ENCODE peak calls at places on chromosome 9, in five cellular contexts. T, E, D, I and S are unnamed samples.

GRCh38 chr9:104864675-104865104 is 63.3 kb downstream of the ABCA1 start:
- DNase-seq in I (no peak), D (no peak), T (peak; percentile 83), E (no peak), S (no peak)

GRCh38 chr9:750264-750967 is 91.1 kb upstream of the DMRT1 start:
- DNase-seq in D (no peak), E (no peak), I (no peak), T (no peak), S (no peak)

GRCh38 chr9:91644433-91644832 is 220.8 kb upstream of the NFIL3 start:
- DNase-seq in I (no peak), T (no peak), D (no peak), E (no peak), S (no peak)

GRCh38 chr9:34163439-34163838 is 15.4 kb upstream of the UBAP1 start:
- DNase-seq in I (no peak), T (no peak), E (no peak), D (no peak), S (no peak)

GRCh38 chr9:11088826-11089374 is 476.1 kb upstream of the PTPRD start:
- DNase-seq in D (no peak), E (no peak), T (peak; percentile 19), I (no peak), S (peak; percentile 6)

GRCh38 chr9:15936316-15936869 is 383.6 kb downstream of the CCDC171 start:
- DNase-seq in I (no peak), T (peak; percentile 3), D (no peak), E (no peak), S (no peak)

GRCh38 chr9:124721109-124721850 is 49.8 kb downstream of the NR6A1 start:
- DNase-seq in I (no peak), T (peak; percentile 62), D (no peak), E (no peak), S (no peak)

GRCh38 chr9:20208951-20209350 is 413.3 kb downstream of the MLLT3 start:
- DNase-seq in T (no peak), E (no peak), I (no peak), D (no peak), S (no peak)

GRCh38 chr9:81321551-81321950 is 367.8 kb downstream of the TLE1 start:
- DNase-seq in I (no peak), T (no peak), E (no peak), D (no peak), S (no peak)

GRCh38 chr9:19690128-19690527 is 98.7 kb downstream of the SLC24A2 start:
- DNase-seq in D (no peak), T (peak; percentile 67), E (no peak), I (no peak), S (no peak)

GRCh38 chr9:2356391-2356790 is 265.2 kb upstream of the VLDLR start:
- DNase-seq in E (no peak), D (no peak), T (no peak), I (no peak), S (no peak)

GRCh38 chr9:98502976-98503325 is 205.8 kb downstream of the GABBR2 start:
- DNase-seq in I (no peak), E (peak; percentile 60), T (peak; percentile 53), D (no peak), S (peak; percentile 89)

DNA sequence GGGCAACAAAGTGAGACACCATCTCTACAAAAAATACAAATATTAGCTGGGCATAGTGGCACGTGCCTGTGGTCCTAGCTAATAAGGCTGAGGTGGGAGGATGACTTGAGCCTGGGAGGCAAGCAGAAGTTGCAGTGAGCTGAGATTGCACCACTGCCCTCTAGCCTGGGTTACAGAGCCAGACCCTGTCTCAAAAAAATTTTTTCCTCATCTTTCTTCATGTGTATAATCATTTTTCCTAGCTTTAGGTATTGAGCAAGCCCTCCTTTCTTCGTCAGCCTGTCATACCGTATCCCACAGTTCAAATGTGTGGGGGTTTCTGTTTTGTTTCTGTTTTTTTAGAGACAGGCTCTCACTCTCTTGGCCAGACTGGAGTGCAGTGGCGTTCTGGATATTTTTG is 41.3 kb downstream of the EHMT1 start:
- DNase-seq in I (no peak), D (no peak), E (no peak), T (no peak), S (no peak)
- H2BK12ac ChIP-seq in I (no peak overlapping the region), D (no peak overlapping the region), E (no peak overlapping the region), T (no peak overlapping the region), S (no peak overlapping the region)

DNA sequence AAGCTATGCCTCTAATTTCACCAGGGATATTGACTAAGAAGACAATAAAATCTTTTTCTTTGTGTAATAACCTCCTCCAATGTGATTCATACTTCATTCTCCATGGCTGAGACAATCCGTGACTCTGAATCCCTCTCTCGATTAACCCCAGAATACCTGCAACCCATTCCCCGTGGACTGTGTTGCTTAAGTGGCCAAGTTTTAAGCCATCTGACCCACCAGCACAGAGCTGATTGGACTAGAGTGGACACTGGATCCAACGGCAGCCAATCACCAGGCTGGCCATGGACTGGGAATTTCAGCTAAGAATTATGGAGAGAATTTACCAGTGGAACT is 5.4 kb upstream of the CCIN start:
- DNase-seq in I (no peak), E (no peak), D (no peak), T (peak; percentile 47), S (no peak)
- H3K4ac ChIP-seq in I (no peak overlapping the region), E (no peak overlapping the region), D (no peak overlapping the region), T (peak overlapping the region; percentile 75), S (peak overlapping the region; percentile 19)

DNA sequence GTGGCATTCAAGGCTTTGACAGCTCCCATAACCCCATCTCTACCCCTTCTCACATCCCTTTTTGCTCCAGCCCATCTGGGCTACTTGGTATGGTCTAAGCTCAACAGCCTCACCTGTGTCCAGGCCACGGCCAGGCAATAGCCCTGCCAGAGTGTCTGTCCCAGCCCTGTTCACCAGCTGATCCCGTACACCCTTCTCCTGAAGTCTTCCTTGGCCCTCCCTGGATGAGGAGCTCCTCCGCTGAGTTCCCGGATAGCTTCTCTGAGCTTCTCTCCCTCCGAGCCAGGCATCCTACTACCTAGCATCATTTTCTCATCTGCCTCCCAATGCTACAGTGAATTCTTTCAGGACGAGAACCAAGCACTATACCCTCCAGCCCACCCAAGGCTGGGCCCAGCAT is 208.2 kb downstream of the DAB2IP start:
- DNase-seq in T (no peak), I (peak; percentile 24), D (no peak), E (no peak), S (no peak)
- H4K91ac ChIP-seq in T (no peak overlapping the region), I (no peak overlapping the region), D (no peak overlapping the region), E (no peak overlapping the region), S (no peak overlapping the region)

DNA sequence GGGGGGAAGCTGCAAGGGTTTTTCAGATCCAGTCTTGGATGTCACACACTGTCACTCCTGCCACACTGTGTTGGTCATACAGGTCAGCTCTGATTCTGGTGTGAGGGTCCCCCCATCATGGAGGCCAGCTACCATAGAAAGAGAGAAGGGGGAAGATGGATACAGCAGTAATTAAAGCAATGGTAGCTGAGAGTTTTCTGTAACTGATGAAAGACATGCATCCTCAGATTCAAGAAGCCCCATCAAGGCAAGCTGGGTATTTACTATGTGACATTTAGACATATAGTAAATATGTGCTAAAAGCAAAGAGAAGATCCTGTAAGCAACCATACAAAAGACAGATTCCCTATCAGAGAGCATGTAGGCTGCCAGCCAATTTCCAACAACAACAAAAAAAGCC is 110.9 kb upstream of the COL5A1 start:
- DNase-seq in D (no peak), T (no peak), I (no peak), E (no peak), S (no peak)
- H2BK12ac ChIP-seq in D (no peak overlapping the region), T (peak overlapping the region; percentile 19), I (no peak overlapping the region), E (no peak overlapping the region), S (no peak overlapping the region)

GRCh38 chr9:77017505-77017894 is 2.0 kb upstream of the FOXB2 start:
- DNase-seq in T (no peak), I (no peak), D (no peak), E (no peak), S (no peak)
- H3K4ac ChIP-seq in T (no peak overlapping the region), I (no peak overlapping the region), D (no peak overlapping the region), E (no peak overlapping the region), S (no peak overlapping the region)

GRCh38 chr9:4837768-4838546 is 45.2 kb downstream of the RCL1 start:
- DNase-seq in I (no peak), D (no peak), T (peak; percentile 91), E (no peak), S (no peak)

GRCh38 chr9:4837126-4837767 is 44.5 kb downstream of the RCL1 start:
- DNase-seq in I (no peak), E (no peak), T (peak; percentile 64), D (no peak), S (no peak)

GRCh38 chr9:4833781-4834560 is 41.2 kb downstream of the RCL1 start:
- DNase-seq in D (no peak), T (peak; percentile 76), E (no peak), I (no peak), S (no peak)

GRCh38 chr9:4839470-4839912 is 46.7 kb downstream of the RCL1 start:
- DNase-seq in D (no peak), I (no peak), E (no peak), T (peak; percentile 69), S (no peak)

DNA sequence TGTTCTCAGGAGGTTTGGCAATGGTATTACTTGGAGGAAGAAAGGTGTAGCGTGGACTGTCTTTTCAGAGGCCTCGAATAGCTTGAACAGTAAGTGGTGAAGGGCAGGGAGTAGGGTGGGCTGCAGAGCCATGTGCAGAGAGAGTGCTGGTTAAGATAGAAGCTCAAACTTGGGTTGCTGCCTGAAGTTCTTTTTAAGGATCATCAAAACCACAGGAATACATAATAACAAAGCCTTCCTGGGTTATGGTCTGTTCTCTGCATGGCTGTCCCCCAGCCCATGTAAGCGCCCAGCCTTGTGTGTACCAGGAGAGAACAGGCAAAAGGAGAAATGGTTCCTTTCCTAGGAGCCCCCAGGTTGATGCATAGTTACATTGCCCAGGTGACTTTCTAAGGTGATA is 43.9 kb downstream of the RCL1 start:
- DNase-seq in E (no peak), D (no peak), T (no peak), I (no peak), S (no peak)
- H4K91ac ChIP-seq in E (no peak overlapping the region), D (no peak overlapping the region), T (no peak overlapping the region), I (no peak overlapping the region), S (no peak overlapping the region)

DNA sequence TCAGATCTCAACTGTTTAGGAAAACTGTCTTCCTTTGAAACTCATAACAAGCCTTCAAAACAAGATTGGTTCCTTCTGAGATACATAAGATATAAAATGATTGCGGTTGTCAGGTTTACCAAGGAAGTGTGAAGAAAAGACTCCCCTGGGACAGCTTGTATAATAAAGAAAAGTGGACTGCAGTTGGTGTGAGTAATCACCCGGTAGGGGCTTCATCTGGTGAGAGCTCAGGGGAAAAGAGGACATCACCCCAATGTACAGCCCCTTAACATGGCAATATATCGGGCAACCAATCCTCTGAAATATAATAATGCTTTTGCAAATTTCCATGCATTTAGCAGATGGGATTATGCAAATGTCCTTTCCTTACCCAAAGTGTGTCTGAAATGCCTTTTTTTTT is 216.5 kb upstream of the KLF9 start:
- DNase-seq in T (no peak), E (no peak), D (no peak), I (no peak), S (no peak)
- H2BK12ac ChIP-seq in T (no peak overlapping the region), E (no peak overlapping the region), D (no peak overlapping the region), I (no peak overlapping the region), S (no peak overlapping the region)

DNA sequence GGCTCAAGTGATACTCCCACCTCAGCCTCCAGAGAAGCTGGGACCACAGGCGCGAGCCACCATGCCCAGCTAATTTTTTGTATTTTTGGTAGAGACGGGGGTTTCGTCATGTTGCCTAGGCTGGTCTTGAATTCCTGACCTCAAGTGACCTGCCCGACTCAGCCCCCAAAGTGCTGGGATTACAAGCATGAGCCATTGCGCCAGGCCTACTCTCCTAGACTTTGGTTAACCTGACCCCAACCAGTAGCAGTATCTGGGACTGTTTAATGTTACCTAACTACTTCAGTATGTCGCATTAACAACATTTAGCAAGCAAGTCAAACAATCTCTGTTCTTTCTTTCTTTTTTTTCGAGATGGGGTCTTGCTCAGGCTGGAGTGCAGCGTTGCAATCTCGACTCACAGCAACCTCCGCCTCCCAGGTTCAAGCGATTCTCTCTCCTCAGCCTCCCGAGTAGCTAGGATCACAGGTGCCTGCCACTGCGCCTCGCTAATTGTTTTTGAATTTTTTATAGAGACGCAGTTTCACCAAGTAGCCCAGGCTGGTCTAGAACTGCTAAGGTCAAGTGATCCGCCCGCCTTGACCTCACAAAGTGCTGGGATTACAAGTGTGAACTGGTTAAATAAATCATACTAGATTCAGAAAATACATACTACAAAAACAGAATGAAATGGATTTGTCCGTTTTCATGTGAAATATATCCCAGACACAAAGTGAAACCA is 2.0 kb downstream of the AK3 start:
- DNase-seq in T (peak; percentile 15), I (no peak), D (no peak), E (no peak), S (no peak)
- H3K4ac ChIP-seq in T (no peak overlapping the region), I (no peak overlapping the region), D (no peak overlapping the region), E (no peak overlapping the region), S (peak overlapping the region; percentile 91)